ENCODE peak calls at places on chromosomes 13 and 19, in five cellular contexts. I, B, J, M and D are unnamed samples.
A peak's percentile ranks its signal among the peaks of the same experiment; 100 is the strongest.

GRCh38 chr19:1851581-1852293 is 3.5 kb upstream of the REXO1 start:
- DNase-seq in I (no peak), B (no peak), J (no peak), M (no peak), D (peak; percentile 25)

GRCh38 chr13:98571955-98572662 is 4.8 kb downstream of the STK24 start:
- DNase-seq in J (no peak), M (no peak), B (peak; percentile 82), I (no peak), D (no peak)

GRCh38 chr19:3555653-3556422 is 1.5 kb downstream of the MFSD12 start:
- DNase-seq in I (no peak), B (no peak), M (no peak), J (no peak), D (no peak)

GRCh38 chr19:35742121-35742724 is at the start of gene IGFLR1:
- DNase-seq in J (no peak), B (no peak), I (no peak), M (no peak), D (no peak)

GRCh38 chr19:51986309-51987291 is at the start of gene ZNF350:
- DNase-seq in B (peak; percentile 98), I (peak; percentile 91), J (peak; percentile 71), M (peak; percentile 84), D (peak; percentile 90)

GRCh38 chr13:31835932-31836331 is 96.6 kb downstream of the RXFP2 start:
- DNase-seq in J (no peak), I (no peak), B (peak; percentile 77), M (no peak), D (no peak)

GRCh38 chr19:53086949-53087348 is 16.3 kb downstream of the ZNF160 start:
- DNase-seq in I (no peak), B (no peak), J (no peak), M (no peak), D (peak; percentile 52)

GRCh38 chr13:23871616-23872220 is 17.5 kb downstream of the MIPEP start:
- DNase-seq in I (no peak), J (no peak), B (peak; percentile 55), M (peak; percentile 8), D (no peak)

GRCh38 chr19:46366620-46367277 is 19.9 kb downstream of the PPP5C start:
- DNase-seq in I (no peak), B (no peak), M (no peak), J (no peak), D (no peak)

GRCh38 chr13:27309967-27310598 is 39.5 kb downstream of the RASL11A start:
- DNase-seq in B (peak; percentile 47), I (no peak), M (no peak), J (no peak), D (no peak)

GRCh38 chr13:67775359-67775758 is 545.2 kb upstream of the PCDH9 start:
- DNase-seq in M (no peak), B (no peak), J (no peak), I (no peak), D (no peak)

GRCh38 chr13:109976206-109976997 is 190.0 kb upstream of the IRS2 start:
- DNase-seq in M (no peak), B (no peak), I (no peak), J (no peak), D (no peak)

GRCh38 chr13:49927755-49928154 is 8.4 kb downstream of the SPRYD7 start:
- DNase-seq in B (peak; percentile 75), M (no peak), J (no peak), I (no peak), D (no peak)

GRCh38 chr19:39110263-39110967 is 15.2 kb upstream of the PAK4 start:
- DNase-seq in I (no peak), J (peak; percentile 48), M (peak; percentile 54), B (peak; percentile 62), D (peak; percentile 18)

GRCh38 chr19:17240062-17240854 is 5.5 kb downstream of the NR2F6 start:
- DNase-seq in M (no peak), J (no peak), B (no peak), I (no peak), D (no peak)

GRCh38 chr13:99392126-99392805 is 85.1 kb upstream of the GPR183 start:
- DNase-seq in J (no peak), B (no peak), I (no peak), M (no peak), D (no peak)

GRCh38 chr13:110109910-110110309 is 197.0 kb downstream of the COL4A1 start:
- DNase-seq in I (no peak), J (no peak), B (peak; percentile 98), M (peak; percentile 74), D (no peak)

GRCh38 chr19:1805401-1806183 is 6.5 kb downstream of the ATP8B3 start:
- DNase-seq in B (no peak), J (no peak), I (no peak), M (no peak), D (no peak)

GRCh38 chr19:1648926-1649541 is 3.4 kb downstream of the TCF3 start:
- DNase-seq in J (no peak), B (peak; percentile 24), I (no peak), M (no peak), D (no peak)